ENCODE peak calls at places on chromosome 17, in four cellular contexts. G is thoracic aorta; F is activated CD4-positive, CD25-positive, alpha-beta regulatory T cell; J is T-cell. R is an unnamed sample.

GRCh38 chr17:82599674-82600661 is 48.3 kb downstream of the WDR45B start:
- DNase-seq in F (no peak), G (no peak), J (no peak), R (no peak)

GRCh38 chr17:81365601-81366585 is 29.4 kb upstream of the BAHCC1 start:
- DNase-seq in G (no peak), F (no peak), J (no peak), R (peak)

GRCh38 chr17:9360610-9361571 is 214.7 kb downstream of the STX8 start:
- DNase-seq in G (no peak), F (no peak), J (no peak), R (no peak)

GRCh38 chr17:45240905-45241314 is 19.2 kb downstream of the FMNL1 start:
- DNase-seq in G (no peak), J (no peak), F (no peak), R (no peak)

GRCh38 chr17:46010597-46011186 is 11.6 kb downstream of the STH start:
- DNase-seq in G (no peak), J (no peak), F (no peak), R (no peak)

GRCh38 chr17:2213291-2213960 is 90.2 kb downstream of the SMG6 start:
- DNase-seq in F (no peak), J (no peak), G (no peak), R (no peak)

GRCh38 chr17:6569391-6570302 is 13.3 kb upstream of the PITPNM3 start:
- DNase-seq in F (no peak), G (no peak), J (no peak), R (no peak)

GRCh38 chr17:76492250-76492988 is 8.8 kb downstream of the RHBDF2 start:
- DNase-seq in F (no peak), G (no peak), J (no peak), R (no peak)

GRCh38 chr17:38451840-38452529 is 23.7 kb downstream of the ARHGAP23 start:
- DNase-seq in G (no peak), J (no peak), F (no peak), R (no peak)

GRCh38 chr17:48494335-48494734 is 36.5 kb downstream of the HOXB1 start:
- DNase-seq in G (no peak), J (no peak), F (no peak), R (no peak)

GRCh38 chr17:2400474-2400866 is 390 bp downstream of the MNT start:
- DNase-seq in G (no peak), J (peak), F (peak), R (no peak)

GRCh38 chr17:73571524-73572130 is 72.6 kb downstream of the SDK2 start:
- DNase-seq in J (no peak), G (no peak), F (no peak), R (no peak)

GRCh38 chr17:63370696-63371095 is 75.4 kb downstream of the CYB561 start:
- DNase-seq in J (no peak), G (no peak), F (no peak), R (no peak)

GRCh38 chr17:75688209-75688771 is 21.2 kb downstream of the SAP30BP start:
- DNase-seq in J (no peak), F (no peak), G (no peak), R (peak)

GRCh38 chr17:55334881-55335523 is 70.2 kb downstream of the HLF start:
- DNase-seq in G (no peak), J (no peak), F (no peak), R (no peak)

GRCh38 chr17:41127371-41127770 is 3.4 kb upstream of the KRTAP4-12 start:
- DNase-seq in F (no peak), J (no peak), G (no peak), R (no peak)

GRCh38 chr17:28258347-28258887 is 60.6 kb upstream of the TMEM97 start:
- DNase-seq in J (no peak), G (no peak), F (no peak), R (no peak)

GRCh38 chr17:77644981-77645380 is 313.5 kb upstream of the TNRC6C start:
- DNase-seq in F (peak), G (no peak), J (peak), R (no peak)

GRCh38 chr17:69672924-69673323 is 258.4 kb downstream of the MAP2K6 start:
- DNase-seq in G (no peak), F (no peak), J (no peak), R (peak)

GRCh38 chr17:44400226-44400847 is 10.9 kb upstream of the ITGA2B start:
- DNase-seq in F (no peak), J (no peak), G (no peak), R (no peak)

GRCh38 chr17:3569534-3570137 is 12.0 kb upstream of the TRPV3 start:
- DNase-seq in J (peak), G (no peak), F (no peak), R (no peak)

GRCh38 chr17:40751065-40751464 is 4.1 kb downstream of the KRT25 start:
- DNase-seq in J (no peak), F (no peak), G (no peak), R (no peak)

GRCh38 chr17:7748098-7748775 is 30.7 kb downstream of the DNAH2 start:
- DNase-seq in G (no peak), F (no peak), J (no peak), R (no peak)

GRCh38 chr17:65254166-65254565 is 117.0 kb downstream of the RGS9 start:
- DNase-seq in F (no peak), G (no peak), J (no peak), R (no peak)

GRCh38 chr17:31492880-31493655 is 101.6 kb downstream of the RAB11FIP4 start:
- DNase-seq in G (no peak), J (peak), F (peak), R (no peak)

GRCh38 chr17:83201206-83202001 is 122.0 kb downstream of the METRNL start:
- DNase-seq in J (no peak), G (no peak), F (no peak), R (no peak)

GRCh38 chr17:7262192-7263070 is at the start of gene CLDN7:
- DNase-seq in F (no peak), J (no peak), G (no peak), R (peak)

GRCh38 chr17:41773190-41773588 is 13.3 kb downstream of the JUP start:
- DNase-seq in G (no peak), F (no peak), J (no peak), R (peak)

GRCh38 chr17:40883960-40884359 is 1.1 kb downstream of the KRT20 start:
- DNase-seq in G (no peak), J (no peak), F (no peak), R (no peak)

GRCh38 chr17:74011963-74012362 is 191.5 kb upstream of the RPL38 start:
- DNase-seq in G (no peak), J (no peak), F (no peak), R (no peak)

GRCh38 chr17:34633351-34633750 is 54.0 kb downstream of the TMEM132E start:
- DNase-seq in F (no peak), G (no peak), J (no peak), R (no peak)

GRCh38 chr17:15502315-15503112 is 35.1 kb upstream of the CDRT4 start:
- DNase-seq in G (peak), J (peak), F (peak), R (no peak)

GRCh38 chr17:16491703-16492612 is at the start of gene LRRC75A:
- DNase-seq in G (no peak), F (peak), J (peak), R (no peak)

GRCh38 chr17:74240637-74241036 is 27.3 kb downstream of the TTYH2 start:
- DNase-seq in F (no peak), G (no peak), J (no peak), R (no peak)

GRCh38 chr17:74210191-74211140 is 2.9 kb upstream of the TTYH2 start:
- DNase-seq in F (peak), G (no peak), J (peak), R (peak)

GRCh38 chr17:48052956-48053757 is 5.0 kb downstream of the NFE2L1 start:
- DNase-seq in G (peak), F (no peak), J (no peak), R (peak)

GRCh38 chr17:76840443-76840767 is 27.8 kb upstream of the MGAT5B start:
- DNase-seq in J (no peak), G (no peak), F (no peak), R (no peak)

GRCh38 chr17:21463779-21464407 is 87.7 kb downstream of the KCNJ12 start:
- DNase-seq in F (no peak), G (no peak), J (no peak), R (no peak)

GRCh38 chr17:48600244-48601098 is 4.3 kb downstream of the HOXB6 start:
- DNase-seq in F (no peak), G (no peak), J (no peak), R (no peak)

GRCh38 chr17:31582151-31582907 is 190.9 kb downstream of the RAB11FIP4 start:
- DNase-seq in F (no peak), G (no peak), J (no peak), R (no peak)